ENCODE peak calls at places on chromosomes 1 and 21, in ten cellular contexts. One of them, this sample, is unnamed.

GRCh38 chr21:34841154-34841553 is 172.4 kb downstream of the CLIC6 start:
- DNase-seq in AG04450: no peak
- DNase-seq in astrocyte of the spinal cord: no peak
- DNase-seq in heart left ventricle: no peak
- DNase-seq in breast epithelium: no peak
- DNase-seq in thoracic aorta: no peak
- DNase-seq in left ventricle myocardium inferior: no peak
- DNase-seq in Calu3: no peak
- DNase-seq in endothelial cell: no peak
- DNase-seq in sigmoid colon: no peak
- DNase-seq in this sample: no peak

GRCh38 chr1:197249324-197249723 is 18.7 kb upstream of the CRB1 start:
- DNase-seq in astrocyte of the spinal cord: no peak
- DNase-seq in AG04450: no peak
- DNase-seq in endothelial cell: no peak
- DNase-seq in Calu3: no peak
- DNase-seq in heart left ventricle: no peak
- DNase-seq in breast epithelium: no peak
- DNase-seq in sigmoid colon: no peak
- DNase-seq in left ventricle myocardium inferior: no peak
- DNase-seq in thoracic aorta: no peak
- DNase-seq in this sample: no peak

GRCh38 chr1:206513312-206514111 is 6.2 kb downstream of the RASSF5 start:
- DNase-seq in heart left ventricle: peak; percentile 73
- DNase-seq in endothelial cell: no peak
- DNase-seq in astrocyte of the spinal cord: peak; percentile 86
- DNase-seq in Calu3: peak; percentile 50
- DNase-seq in AG04450: peak; percentile 61
- DNase-seq in left ventricle myocardium inferior: peak; percentile 70
- DNase-seq in sigmoid colon: peak; percentile 90
- DNase-seq in thoracic aorta: peak; percentile 72
- DNase-seq in breast epithelium: no peak
- DNase-seq in this sample: no peak

GRCh38 chr21:17463441-17463840 is 49.4 kb upstream of the CXADR start:
- DNase-seq in astrocyte of the spinal cord: peak; percentile 79
- DNase-seq in heart left ventricle: no peak
- DNase-seq in thoracic aorta: no peak
- DNase-seq in breast epithelium: no peak
- DNase-seq in AG04450: peak; percentile 76
- DNase-seq in endothelial cell: no peak
- DNase-seq in sigmoid colon: no peak
- DNase-seq in Calu3: no peak
- DNase-seq in left ventricle myocardium inferior: no peak
- DNase-seq in this sample: no peak

GRCh38 chr1:111754964-111755320 is 759 bp upstream of the DDX20 start:
- DNase-seq in breast epithelium: no peak
- DNase-seq in thoracic aorta: no peak
- DNase-seq in Calu3: peak; percentile 22
- DNase-seq in sigmoid colon: no peak
- DNase-seq in left ventricle myocardium inferior: no peak
- DNase-seq in endothelial cell: peak; percentile 60
- DNase-seq in astrocyte of the spinal cord: peak; percentile 58
- DNase-seq in AG04450: no peak
- DNase-seq in heart left ventricle: no peak
- DNase-seq in this sample: peak; percentile 73

GRCh38 chr1:109979489-109980091 is 5.0 kb upstream of the AHCYL1 start:
- DNase-seq in heart left ventricle: no peak
- DNase-seq in astrocyte of the spinal cord: peak; percentile 20
- DNase-seq in AG04450: no peak
- DNase-seq in left ventricle myocardium inferior: no peak
- DNase-seq in sigmoid colon: no peak
- DNase-seq in thoracic aorta: no peak
- DNase-seq in Calu3: no peak
- DNase-seq in endothelial cell: no peak
- DNase-seq in breast epithelium: no peak
- DNase-seq in this sample: peak; percentile 22

GRCh38 chr1:38059632-38060286 is 13.2 kb upstream of the POU3F1 start:
- DNase-seq in heart left ventricle: no peak
- DNase-seq in thoracic aorta: no peak
- DNase-seq in left ventricle myocardium inferior: no peak
- DNase-seq in astrocyte of the spinal cord: no peak
- DNase-seq in endothelial cell: no peak
- DNase-seq in sigmoid colon: no peak
- DNase-seq in AG04450: no peak
- DNase-seq in Calu3: no peak
- DNase-seq in breast epithelium: no peak
- DNase-seq in this sample: no peak

GRCh38 chr1:234608720-234609527 is 1.1 kb downstream of the IRF2BP2 start:
- DNase-seq in Calu3: peak; percentile 65
- DNase-seq in heart left ventricle: peak; percentile 81
- DNase-seq in left ventricle myocardium inferior: peak; percentile 40
- DNase-seq in endothelial cell: peak; percentile 56
- DNase-seq in breast epithelium: peak; percentile 67
- DNase-seq in AG04450: no peak
- DNase-seq in sigmoid colon: peak; percentile 76
- DNase-seq in astrocyte of the spinal cord: peak; percentile 65
- DNase-seq in thoracic aorta: no peak
- DNase-seq in this sample: peak; percentile 80

DNA sequence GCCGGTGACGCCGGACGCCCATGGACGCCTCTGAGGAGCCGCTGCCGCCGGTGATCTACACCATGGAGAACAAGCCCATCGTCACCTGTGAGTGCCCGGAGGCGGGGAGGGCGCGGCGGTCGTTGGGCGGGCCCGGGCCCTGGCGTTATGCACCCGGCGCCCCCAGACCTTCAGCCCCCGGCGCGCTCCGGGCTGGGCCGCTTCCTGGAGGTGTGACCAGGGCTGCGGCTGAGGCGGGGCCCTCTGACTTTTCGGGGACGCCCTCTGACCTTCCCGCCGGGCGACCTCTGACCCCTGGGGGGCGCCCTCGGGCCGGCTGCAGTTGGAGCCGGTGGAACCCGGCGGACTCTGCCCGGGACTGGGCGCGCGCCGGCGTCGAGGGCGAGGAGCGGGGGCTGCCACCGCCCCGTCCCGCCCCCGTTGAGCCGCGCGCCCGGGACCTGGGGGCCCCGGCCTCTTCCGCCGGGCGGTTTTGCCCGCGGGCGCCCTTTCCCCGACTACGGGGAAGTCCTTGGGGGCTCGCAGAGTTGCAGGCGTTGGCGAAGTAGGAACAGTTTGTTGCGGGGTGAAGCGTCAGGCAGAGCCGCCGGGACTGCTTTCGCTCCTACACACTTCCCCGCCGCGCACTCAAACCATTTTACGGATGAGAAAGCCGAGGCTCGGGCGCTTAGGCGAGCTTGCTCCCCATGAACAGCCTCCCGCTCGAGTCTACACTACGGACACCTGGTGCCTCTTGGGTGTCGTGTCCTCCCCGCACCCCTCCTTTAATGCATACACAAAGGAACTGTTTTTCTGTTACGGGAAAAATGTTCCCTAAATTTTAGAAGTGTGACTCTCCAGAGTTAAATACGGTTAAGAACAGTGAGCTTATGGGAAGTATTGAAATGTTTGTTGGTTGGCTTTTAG is 618 bp downstream of the TRAPPC10 start:
- DNase-seq in Calu3: peak; percentile 33
- DNase-seq in breast epithelium: no peak
- DNase-seq in sigmoid colon: peak; percentile 74
- DNase-seq in heart left ventricle: peak; percentile 85
- DNase-seq in thoracic aorta: no peak
- DNase-seq in astrocyte of the spinal cord: no peak
- DNase-seq in AG04450: no peak
- DNase-seq in left ventricle myocardium inferior: peak; percentile 69
- DNase-seq in endothelial cell: peak; percentile 81
- DNase-seq in this sample: peak; percentile 76
- TF ChIP-seq CTCF in Calu3: no peak
- TF ChIP-seq CTCF in breast epithelium: no peak
- TF ChIP-seq CTCF in sigmoid colon: no peak
- TF ChIP-seq CTCF in heart left ventricle: no peak
- TF ChIP-seq CTCF in thoracic aorta: no peak
- TF ChIP-seq CTCF in astrocyte of the spinal cord: no peak
- TF ChIP-seq CTCF in AG04450: no peak
- TF ChIP-seq CTCF in left ventricle myocardium inferior: peak; percentile 15
- TF ChIP-seq CTCF in endothelial cell: peak; percentile 71
- TF ChIP-seq CTCF in this sample: no peak

GRCh38 chr1:168086438-168086837 is 50.3 kb downstream of the GPR161 start:
- DNase-seq in endothelial cell: no peak
- DNase-seq in heart left ventricle: no peak
- DNase-seq in left ventricle myocardium inferior: no peak
- DNase-seq in Calu3: no peak
- DNase-seq in AG04450: no peak
- DNase-seq in astrocyte of the spinal cord: no peak
- DNase-seq in sigmoid colon: no peak
- DNase-seq in thoracic aorta: no peak
- DNase-seq in breast epithelium: no peak
- DNase-seq in this sample: no peak
- TF ChIP-seq CTCF in endothelial cell: no peak
- TF ChIP-seq CTCF in heart left ventricle: no peak
- TF ChIP-seq CTCF in left ventricle myocardium inferior: no peak
- TF ChIP-seq CTCF in Calu3: no peak
- TF ChIP-seq CTCF in AG04450: no peak
- TF ChIP-seq CTCF in astrocyte of the spinal cord: no peak
- TF ChIP-seq CTCF in sigmoid colon: no peak
- TF ChIP-seq CTCF in thoracic aorta: no peak
- TF ChIP-seq CTCF in breast epithelium: no peak
- TF ChIP-seq CTCF in this sample: no peak

GRCh38 chr1:41504126-41505035 is 19.9 kb upstream of the EDN2 start:
- DNase-seq in thoracic aorta: no peak
- DNase-seq in Calu3: peak; percentile 55
- DNase-seq in sigmoid colon: no peak
- DNase-seq in AG04450: no peak
- DNase-seq in heart left ventricle: no peak
- DNase-seq in endothelial cell: no peak
- DNase-seq in left ventricle myocardium inferior: no peak
- DNase-seq in breast epithelium: no peak
- DNase-seq in astrocyte of the spinal cord: peak; percentile 55
- DNase-seq in this sample: no peak

GRCh38 chr1:41501581-41501980 is 17.1 kb upstream of the EDN2 start:
- DNase-seq in breast epithelium: no peak
- DNase-seq in heart left ventricle: no peak
- DNase-seq in left ventricle myocardium inferior: no peak
- DNase-seq in sigmoid colon: no peak
- DNase-seq in thoracic aorta: no peak
- DNase-seq in AG04450: no peak
- DNase-seq in Calu3: peak; percentile 82
- DNase-seq in astrocyte of the spinal cord: no peak
- DNase-seq in endothelial cell: no peak
- DNase-seq in this sample: peak; percentile 94

GRCh38 chr1:41500781-41501518 is 16.5 kb upstream of the EDN2 start:
- DNase-seq in Calu3: peak; percentile 50
- DNase-seq in heart left ventricle: no peak
- DNase-seq in sigmoid colon: no peak
- DNase-seq in breast epithelium: no peak
- DNase-seq in astrocyte of the spinal cord: no peak
- DNase-seq in endothelial cell: no peak
- DNase-seq in thoracic aorta: no peak
- DNase-seq in AG04450: no peak
- DNase-seq in left ventricle myocardium inferior: no peak
- DNase-seq in this sample: no peak

GRCh38 chr1:41502912-41503311 is 18.4 kb upstream of the EDN2 start:
- DNase-seq in Calu3: no peak
- DNase-seq in left ventricle myocardium inferior: no peak
- DNase-seq in thoracic aorta: no peak
- DNase-seq in sigmoid colon: no peak
- DNase-seq in AG04450: no peak
- DNase-seq in astrocyte of the spinal cord: no peak
- DNase-seq in breast epithelium: no peak
- DNase-seq in heart left ventricle: no peak
- DNase-seq in endothelial cell: no peak
- DNase-seq in this sample: no peak

DNA sequence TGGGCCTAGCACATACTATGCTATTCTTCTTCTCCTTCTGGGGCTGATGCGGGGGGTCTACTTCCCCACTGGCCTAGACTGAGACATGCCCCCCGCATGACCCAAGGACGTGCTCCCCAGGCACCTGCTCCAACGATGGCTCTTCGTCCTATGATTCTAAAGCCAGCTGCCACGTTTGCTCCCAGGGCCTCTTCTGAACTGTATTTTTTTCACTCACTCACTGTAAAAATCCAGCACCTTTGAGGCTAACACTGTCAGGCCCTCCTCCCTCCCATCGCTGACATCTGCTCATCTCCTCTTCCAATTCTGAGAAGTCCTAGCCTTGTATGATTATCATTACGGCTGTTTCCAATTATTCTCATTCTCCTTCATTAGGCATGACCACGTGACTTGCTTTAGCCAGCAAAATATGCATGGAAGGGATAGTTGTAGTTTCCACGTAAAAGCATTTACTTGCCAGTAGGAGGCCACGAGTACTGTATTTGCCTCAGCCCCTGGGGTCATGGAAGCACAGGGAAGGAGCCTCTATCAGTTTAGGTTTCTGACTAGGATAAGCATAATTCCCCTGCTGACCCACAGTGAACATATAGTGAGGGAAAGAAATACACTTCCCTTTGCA is 19.1 kb upstream of the EDN2 start:
- DNase-seq in AG04450: no peak
- DNase-seq in Calu3: no peak
- DNase-seq in heart left ventricle: no peak
- DNase-seq in left ventricle myocardium inferior: no peak
- DNase-seq in breast epithelium: no peak
- DNase-seq in endothelial cell: no peak
- DNase-seq in thoracic aorta: no peak
- DNase-seq in sigmoid colon: no peak
- DNase-seq in astrocyte of the spinal cord: no peak
- DNase-seq in this sample: no peak
- TF ChIP-seq CTCF in AG04450: peak; percentile 14
- TF ChIP-seq CTCF in Calu3: no peak
- TF ChIP-seq CTCF in heart left ventricle: no peak
- TF ChIP-seq CTCF in left ventricle myocardium inferior: no peak
- TF ChIP-seq CTCF in breast epithelium: no peak
- TF ChIP-seq CTCF in endothelial cell: no peak
- TF ChIP-seq CTCF in thoracic aorta: no peak
- TF ChIP-seq CTCF in sigmoid colon: no peak
- TF ChIP-seq CTCF in astrocyte of the spinal cord: no peak
- TF ChIP-seq CTCF in this sample: no peak

GRCh38 chr1:192544983-192545393 is 30.6 kb upstream of the RGS1 start:
- DNase-seq in left ventricle myocardium inferior: no peak
- DNase-seq in AG04450: no peak
- DNase-seq in endothelial cell: no peak
- DNase-seq in heart left ventricle: no peak
- DNase-seq in breast epithelium: no peak
- DNase-seq in astrocyte of the spinal cord: peak; percentile 89
- DNase-seq in sigmoid colon: no peak
- DNase-seq in Calu3: no peak
- DNase-seq in thoracic aorta: no peak
- DNase-seq in this sample: no peak

GRCh38 chr1:192543445-192543844 is 32.1 kb upstream of the RGS1 start:
- DNase-seq in thoracic aorta: no peak
- DNase-seq in AG04450: no peak
- DNase-seq in astrocyte of the spinal cord: no peak
- DNase-seq in Calu3: no peak
- DNase-seq in left ventricle myocardium inferior: no peak
- DNase-seq in endothelial cell: no peak
- DNase-seq in sigmoid colon: no peak
- DNase-seq in heart left ventricle: no peak
- DNase-seq in breast epithelium: no peak
- DNase-seq in this sample: no peak

GRCh38 chr1:192550922-192551534 is 24.5 kb upstream of the RGS1 start:
- DNase-seq in Calu3: no peak
- DNase-seq in AG04450: no peak
- DNase-seq in heart left ventricle: no peak
- DNase-seq in left ventricle myocardium inferior: no peak
- DNase-seq in endothelial cell: no peak
- DNase-seq in astrocyte of the spinal cord: peak; percentile 92
- DNase-seq in breast epithelium: no peak
- DNase-seq in sigmoid colon: no peak
- DNase-seq in thoracic aorta: no peak
- DNase-seq in this sample: no peak

GRCh38 chr1:192545781-192546521 is 29.6 kb upstream of the RGS1 start:
- DNase-seq in sigmoid colon: no peak
- DNase-seq in heart left ventricle: no peak
- DNase-seq in left ventricle myocardium inferior: no peak
- DNase-seq in thoracic aorta: no peak
- DNase-seq in breast epithelium: no peak
- DNase-seq in AG04450: no peak
- DNase-seq in Calu3: no peak
- DNase-seq in astrocyte of the spinal cord: no peak
- DNase-seq in endothelial cell: no peak
- DNase-seq in this sample: no peak

DNA sequence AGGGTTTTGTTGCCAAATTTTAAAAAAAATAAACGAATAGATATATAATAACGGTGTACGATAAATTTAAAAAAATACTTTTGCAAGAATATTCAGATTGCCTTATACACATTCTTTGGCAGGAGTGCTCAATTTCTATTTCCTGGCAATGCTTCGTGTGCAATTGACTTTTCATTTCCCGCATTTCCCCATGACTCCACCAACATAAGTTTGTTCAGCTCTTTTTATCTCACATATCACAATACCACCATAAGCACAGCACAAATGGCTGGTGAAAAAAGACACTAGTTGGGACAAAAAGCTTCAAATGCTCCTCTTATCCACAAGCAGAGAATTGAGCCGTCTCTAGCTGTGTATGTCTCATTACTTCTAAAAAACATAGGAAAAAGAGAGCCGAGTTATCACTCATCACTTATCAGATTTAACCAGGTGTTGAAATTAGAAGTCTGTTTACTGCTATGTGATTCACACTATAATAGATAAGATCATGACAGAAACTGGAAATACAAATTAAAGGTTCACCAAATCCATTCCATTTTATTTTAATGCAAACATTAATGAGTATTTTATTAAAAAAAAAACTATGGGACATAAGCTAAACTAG is 28.9 kb upstream of the RGS1 start:
- DNase-seq in heart left ventricle: no peak
- DNase-seq in Calu3: no peak
- DNase-seq in endothelial cell: no peak
- DNase-seq in breast epithelium: no peak
- DNase-seq in sigmoid colon: no peak
- DNase-seq in astrocyte of the spinal cord: no peak
- DNase-seq in thoracic aorta: no peak
- DNase-seq in AG04450: no peak
- DNase-seq in left ventricle myocardium inferior: no peak
- DNase-seq in this sample: no peak
- TF ChIP-seq CTCF in heart left ventricle: no peak
- TF ChIP-seq CTCF in Calu3: no peak
- TF ChIP-seq CTCF in endothelial cell: no peak
- TF ChIP-seq CTCF in breast epithelium: no peak
- TF ChIP-seq CTCF in sigmoid colon: no peak
- TF ChIP-seq CTCF in astrocyte of the spinal cord: no peak
- TF ChIP-seq CTCF in thoracic aorta: no peak
- TF ChIP-seq CTCF in AG04450: no peak
- TF ChIP-seq CTCF in left ventricle myocardium inferior: no peak
- TF ChIP-seq CTCF in this sample: no peak

This sample was measured in mucosa of descending colon.